ENCODE peak calls at places on chromosomes 5 and 9, in five cellular contexts. A is IMR-90, J is mesenchymal stem cell, D is H9, C is H1. P is an unnamed sample.

GRCh38 chr9:124366476-124367220 is 48.6 kb downstream of the PSMB7 start:
- DNase-seq in A (peak), J (peak), D (no peak), C (no peak), P (no peak)

GRCh38 chr5:60718186-60718892 is 18.4 kb upstream of the DEPDC1B start:
- DNase-seq in A (no peak), J (no peak), D (no peak), C (no peak), P (no peak)

GRCh38 chr5:174680901-174681565 is 43.3 kb upstream of the MSX2 start:
- DNase-seq in A (no peak), J (no peak), D (no peak), C (no peak), P (no peak)

GRCh38 chr5:135944967-135945560 is 9.7 kb downstream of the LECT2 start:
- DNase-seq in A (peak), J (peak), D (peak), C (no peak), P (peak)

GRCh38 chr9:16543225-16543624 is 327.2 kb downstream of the BNC2 start:
- DNase-seq in A (no peak), J (no peak), D (no peak), C (no peak), P (no peak)

GRCh38 chr9:86424246-86424891 is 70.2 kb upstream of the TUT7 start:
- DNase-seq in A (peak), J (no peak), D (no peak), C (no peak), P (no peak)

GRCh38 chr9:122402403-122403268 is 31.8 kb downstream of the PTGS1 start:
- DNase-seq in A (peak), J (peak), D (no peak), C (no peak), P (no peak)

GRCh38 chr5:582936-583635 is 29.1 kb upstream of the CEP72 start:
- DNase-seq in A (no peak), J (no peak), D (no peak), C (no peak), P (no peak)

GRCh38 chr5:181058786-181059296 is 18.8 kb downstream of the BTNL9 start:
- DNase-seq in A (no peak), J (no peak), D (no peak), C (no peak), P (no peak)

GRCh38 chr5:145449794-145450193 is 385.3 kb downstream of the PRELID2 start:
- DNase-seq in A (no peak), J (no peak), D (no peak), C (no peak), P (no peak)

GRCh38 chr9:72828281-72828731 is 124.5 kb downstream of the ALDH1A1 start:
- DNase-seq in A (no peak), J (no peak), D (no peak), C (no peak), P (no peak)

GRCh38 chr9:38006163-38006562 is 62.9 kb downstream of the SHB start:
- DNase-seq in A (no peak), J (no peak), D (no peak), C (no peak), P (no peak)

GRCh38 chr5:171965740-171966139 is 40.7 kb downstream of the FBXW11 start:
- DNase-seq in A (no peak), J (no peak), D (no peak), C (no peak), P (no peak)

GRCh38 chr5:118933703-118934102 is 54.6 kb downstream of the DTWD2 start:
- DNase-seq in A (no peak), J (no peak), D (no peak), C (no peak), P (no peak)

GRCh38 chr9:4494337-4494736 is 4.1 kb downstream of the SLC1A1 start:
- DNase-seq in A (no peak), J (no peak), D (no peak), C (no peak), P (no peak)

GRCh38 chr5:35202319-35203111 is 27.8 kb downstream of the PRLR start:
- DNase-seq in A (peak), J (peak), D (peak), C (peak), P (peak)

GRCh38 chr9:132048191-132048590 is 31.5 kb downstream of the MED27 start:
- DNase-seq in A (no peak), J (no peak), D (no peak), C (no peak), P (no peak)

GRCh38 chr5:95713960-95714710 is 17.0 kb upstream of the RHOBTB3 start:
- DNase-seq in A (no peak), J (peak), D (no peak), C (no peak), P (no peak)

GRCh38 chr5:89338935-89339334 is 456.0 kb upstream of the MEF2C start:
- DNase-seq in A (peak), J (peak), D (no peak), C (no peak), P (no peak)

GRCh38 chr9:91857291-91857781 is 92.7 kb downstream of the ROR2 start:
- DNase-seq in A (peak), J (no peak), D (peak), C (peak), P (peak)

GRCh38 chr9:117555964-117556629 is 141.2 kb upstream of the ASTN2 start:
- DNase-seq in A (no peak), J (peak), D (peak), C (peak), P (peak)

GRCh38 chr5:127988149-127988755 is 95.3 kb upstream of the SLC12A2 start:
- DNase-seq in A (peak), J (peak), D (no peak), C (no peak), P (no peak)

GRCh38 chr9:131650254-131650653 is 89.6 kb downstream of the RAPGEF1 start:
- DNase-seq in A (peak), J (peak), D (no peak), C (no peak), P (no peak)

GRCh38 chr9:36748322-36748899 is 175.7 kb downstream of the MELK start:
- DNase-seq in A (peak), J (peak), D (peak), C (peak), P (peak)

GRCh38 chr5:88672644-88673493 is 210.1 kb downstream of the MEF2C start:
- DNase-seq in A (no peak), J (no peak), D (peak), C (peak), P (no peak)

DNA sequence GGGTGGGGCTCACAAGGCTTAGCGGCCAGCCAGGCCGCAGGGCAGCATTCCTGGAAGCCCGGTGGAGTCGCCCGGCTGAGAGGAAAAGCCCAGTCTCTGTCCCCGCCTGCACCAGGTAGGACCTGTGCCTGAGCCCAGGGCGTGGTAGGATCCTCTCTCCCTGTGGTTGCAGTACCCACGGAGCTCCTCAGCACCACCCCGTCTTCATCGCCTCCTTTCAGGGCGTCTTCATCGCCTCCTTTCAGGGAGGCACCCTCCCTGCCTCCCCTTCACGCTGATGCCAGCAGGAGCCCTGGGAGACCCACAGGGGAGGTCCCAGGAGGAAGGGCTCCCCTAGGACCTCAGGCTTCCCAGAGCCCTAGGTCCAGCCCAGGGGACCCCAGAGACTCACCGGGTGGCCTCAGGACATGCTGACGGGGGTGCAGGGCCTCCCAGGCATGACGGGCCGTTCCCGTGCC is 53.3 kb upstream of the NOTCH1 start:
- DNase-seq in A (no peak), J (no peak), D (no peak), C (no peak), P (no peak)
- H3K14ac ChIP-seq in A (no peak), J (peak), D (no peak), C (no peak), P (peak)

GRCh38 chr9:98502311-98502975 is 206.3 kb downstream of the GABBR2 start:
- DNase-seq in A (peak), J (no peak), D (peak), C (peak), P (no peak)

GRCh38 chr9:98504883-98505282 is 203.9 kb downstream of the GABBR2 start:
- DNase-seq in A (no peak), J (no peak), D (no peak), C (no peak), P (no peak)

GRCh38 chr9:98503867-98504800 is 204.6 kb downstream of the GABBR2 start:
- DNase-seq in A (no peak), J (no peak), D (peak), C (no peak), P (no peak)

GRCh38 chr9:98501776-98502175 is 207.0 kb downstream of the GABBR2 start:
- DNase-seq in A (no peak), J (no peak), D (peak), C (peak), P (no peak)

GRCh38 chr9:98502976-98503325 is 205.8 kb downstream of the GABBR2 start:
- DNase-seq in A (peak), J (peak), D (peak), C (no peak), P (no peak)
- H3K4me2 ChIP-seq in A (peak), J (no peak), D (no peak), C (no peak), P (no peak)

DNA sequence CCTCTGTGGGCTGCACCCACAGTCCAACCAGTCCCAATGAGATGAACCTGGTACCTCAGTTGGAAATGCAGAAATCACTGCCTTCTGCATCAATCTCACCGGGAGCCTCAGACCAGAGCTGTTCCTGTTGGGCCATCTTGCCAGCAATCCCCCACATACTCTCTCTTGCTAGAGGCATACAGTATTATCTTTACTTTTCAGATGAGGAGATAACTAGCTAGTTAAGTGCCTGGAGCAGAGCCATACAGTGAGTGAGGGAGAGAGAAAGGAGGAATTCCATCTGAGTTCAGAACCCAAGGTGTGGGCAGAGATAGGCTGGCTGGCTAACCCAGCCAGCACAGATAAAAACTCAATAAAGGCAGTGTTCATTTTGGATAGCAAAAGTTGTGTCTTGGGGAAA is 268.0 kb upstream of the KIF2A start:
- DNase-seq in A (no peak), J (no peak), D (no peak), C (no peak), P (no peak)
- H3K14ac ChIP-seq in A (no peak), J (no peak), D (no peak), C (no peak), P (no peak)

GRCh38 chr9:81847181-81847915 is 80.9 kb upstream of the SPATA31D4 start:
- DNase-seq in A (no peak), J (no peak), D (no peak), C (no peak), P (no peak)

GRCh38 chr9:81848472-81848871 is 79.8 kb upstream of the SPATA31D4 start:
- DNase-seq in A (peak), J (peak), D (no peak), C (no peak), P (no peak)

GRCh38 chr9:81852820-81853219 is 75.4 kb upstream of the SPATA31D4 start:
- DNase-seq in A (no peak), J (no peak), D (no peak), C (no peak), P (no peak)

GRCh38 chr9:81851340-81851739 is 76.9 kb upstream of the SPATA31D4 start:
- DNase-seq in A (no peak), J (no peak), D (no peak), C (no peak), P (no peak)

DNA sequence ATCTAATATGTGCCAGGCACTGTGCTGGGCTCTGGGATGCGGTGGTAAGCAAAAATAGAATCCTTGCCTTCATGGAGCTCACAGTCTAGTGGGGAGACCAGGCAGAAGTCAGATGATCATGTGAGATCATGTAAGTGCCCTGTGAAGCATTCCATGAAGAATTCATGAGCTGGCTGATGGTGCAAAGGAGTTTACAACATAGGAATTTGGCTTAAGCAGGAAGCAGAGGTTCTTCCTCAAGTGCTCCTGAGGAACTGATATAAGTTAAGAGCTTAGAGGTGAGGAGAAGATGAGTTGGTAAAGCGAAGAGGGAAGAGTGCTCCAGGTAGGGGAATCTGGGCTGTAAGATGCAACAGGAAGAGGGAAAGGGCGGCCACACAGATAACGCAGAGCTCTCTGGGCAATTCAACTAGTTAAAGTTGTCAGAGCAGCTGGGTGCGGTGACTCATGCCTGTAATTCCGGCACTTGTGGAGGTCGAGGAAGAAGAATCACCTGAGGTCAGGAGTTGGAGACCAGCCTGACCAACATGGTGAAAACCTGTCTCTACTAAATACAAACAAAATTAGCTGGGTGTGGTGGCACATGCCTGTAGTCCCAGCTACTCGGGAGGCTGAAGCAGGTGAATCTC is 78.5 kb upstream of the SPATA31D4 start:
- DNase-seq in A (no peak), J (peak), D (no peak), C (no peak), P (no peak)
- H3K4me2 ChIP-seq in A (no peak), J (no peak), D (no peak), C (no peak), P (no peak)

GRCh38 chr5:154253807-154254206 is 63.3 kb downstream of the GALNT10 start:
- DNase-seq in A (no peak), J (no peak), D (no peak), C (no peak), P (no peak)
- H3K14ac ChIP-seq in A (no peak), J (no peak), D (no peak), C (no peak), P (no peak)